ENCODE peak calls at places on chromosome 19, in four cellular contexts. E is BE2C, Y is ovary, U is H9. P is an unnamed sample.

GRCh38 chr19:16594681-16595091 is 22.5 kb upstream of the SLC35E1 start:
- DNase-seq in U (no peak), Y (no peak), E (no peak), P (no peak)

GRCh38 chr19:49421039-49421877 is 2.0 kb downstream of the PTH2 start:
- DNase-seq in U (peak), E (peak), Y (no peak), P (peak)

GRCh38 chr19:47315125-47315821 is 5.6 kb downstream of the C5AR1 start:
- DNase-seq in E (no peak), U (peak), Y (no peak), P (no peak)

GRCh38 chr19:49133621-49134454 is 14.5 kb downstream of the PPFIA3 start:
- DNase-seq in Y (peak), E (no peak), U (peak), P (no peak)

GRCh38 chr19:50759886-50760285 is 10.4 kb upstream of the GPR32 start:
- DNase-seq in E (peak), U (no peak), Y (no peak), P (no peak)

GRCh38 chr19:12778020-12778904 is 2.9 kb upstream of the HOOK2 start:
- DNase-seq in E (peak), Y (peak), U (peak), P (peak)

GRCh38 chr19:32404213-32404938 is 1.2 kb upstream of the DPY19L3 start:
- DNase-seq in Y (peak), U (peak), E (no peak), P (no peak)

GRCh38 chr19:11378319-11379189 is 4.1 kb downstream of the SWSAP1 start:
- DNase-seq in E (peak), U (peak), Y (peak), P (peak)

GRCh38 chr19:28350037-28350436 is 862.9 kb downstream of the UQCRFS1 start:
- DNase-seq in E (no peak), Y (no peak), U (no peak), P (no peak)

GRCh38 chr19:17323973-17324327 is 10.7 kb downstream of the ANO8 start:
- DNase-seq in U (no peak), E (no peak), Y (no peak), P (no peak)

GRCh38 chr19:58581227-58582141 is 8.3 kb upstream of the MZF1 start:
- DNase-seq in Y (peak), U (peak), E (no peak), P (peak)

GRCh38 chr19:16463991-16464575 is 7.7 kb downstream of the EPS15L1 start:
- DNase-seq in Y (no peak), E (no peak), U (no peak), P (no peak)

GRCh38 chr19:47228937-47229673 is 1.9 kb downstream of the BBC3 start:
- DNase-seq in U (no peak), E (peak), Y (no peak), P (no peak)

GRCh38 chr19:16247353-16248182 is 49.9 kb downstream of the AP1M1 start:
- DNase-seq in U (peak), E (peak), Y (peak), P (peak)

GRCh38 chr19:57803265-57803593 is 11.5 kb downstream of the ZNF552 start:
- DNase-seq in E (no peak), Y (no peak), U (no peak), P (no peak)

GRCh38 chr19:39514840-39515550 is at the start of gene SELENOV:
- DNase-seq in E (peak), Y (no peak), U (peak), P (peak)

GRCh38 chr19:11598746-11599145 is 1.5 kb downstream of the ZNF627 start:
- DNase-seq in U (no peak), E (no peak), Y (peak), P (no peak)

GRCh38 chr19:51783373-51783772 is 11.6 kb upstream of the FPR3 start:
- DNase-seq in E (no peak), U (no peak), Y (no peak), P (no peak)

GRCh38 chr19:8148410-8149231 is 771 bp downstream of the FBN3 start:
- DNase-seq in E (no peak), U (peak), Y (no peak), P (peak)

GRCh38 chr19:1182727-1183126 is 8.7 kb upstream of the SBNO2 start:
- DNase-seq in U (no peak), E (no peak), Y (no peak), P (no peak)

GRCh38 chr19:49855676-49856573 is 5.0 kb downstream of the PTOV1 start:
- DNase-seq in Y (peak), U (no peak), E (no peak), P (no peak)

GRCh38 chr19:13094771-13095392 is 7.8 kb downstream of the LYL1 start:
- DNase-seq in U (peak), Y (no peak), E (peak), P (peak)

GRCh38 chr19:22882797-22883196 is 50.7 kb downstream of the ZNF723 start:
- DNase-seq in U (no peak), E (no peak), Y (no peak), P (no peak)

DNA sequence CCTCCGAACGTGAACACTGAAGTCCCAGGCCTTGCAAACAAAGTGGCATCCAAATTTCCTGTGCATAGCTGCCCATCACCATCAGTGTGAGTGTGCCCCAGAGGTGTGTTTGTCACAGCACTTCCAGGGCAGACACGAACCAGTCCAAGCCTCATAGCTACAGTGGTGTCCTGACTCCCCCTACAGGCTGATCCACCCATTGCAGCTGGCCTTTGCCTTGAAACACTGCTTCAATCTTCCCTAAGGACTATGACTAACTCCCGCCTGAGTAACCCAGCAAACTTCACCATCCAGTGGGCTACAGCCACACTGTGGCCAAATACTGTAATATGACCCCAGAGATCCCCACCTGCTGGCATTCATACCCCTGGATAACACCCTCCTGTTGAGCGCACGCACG is 3.9 kb downstream of the ZNF266 start:
- DNase-seq in Y (no peak), E (peak), U (peak), P (peak)
- TF ChIP-seq CTCF in Y (no peak), E (peak), U (peak), P (peak)

DNA sequence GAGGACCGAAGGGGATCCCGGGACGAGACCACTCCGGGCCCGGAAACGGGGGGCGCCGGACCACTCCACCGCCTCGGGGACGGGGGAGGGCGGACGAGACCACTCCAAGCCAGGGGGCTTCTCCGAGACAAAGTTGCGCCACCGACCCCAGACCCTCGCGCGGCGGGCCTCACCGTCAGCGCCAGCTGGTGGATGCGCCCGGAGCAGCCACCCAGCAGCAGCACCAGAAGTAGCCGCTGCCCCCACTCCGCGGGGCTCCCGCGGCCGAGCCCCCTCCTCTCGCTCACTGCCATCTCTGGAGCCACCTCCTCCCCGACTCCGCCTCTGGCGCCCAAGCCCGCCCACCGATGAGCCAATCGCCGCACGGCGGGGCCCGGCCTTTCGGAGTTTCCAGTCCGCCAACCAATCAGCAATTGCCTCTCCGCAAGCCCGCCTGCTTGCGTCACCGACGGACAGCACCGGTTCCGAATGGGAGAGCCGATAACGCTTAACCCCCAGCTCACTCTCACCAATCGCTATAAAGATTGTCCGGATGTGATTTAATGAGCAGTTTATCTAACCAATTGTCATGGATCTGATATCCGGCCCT is at the start of gene GPR108:
- DNase-seq in U (peak), E (peak), Y (peak), P (peak)
- TF ChIP-seq CTCF in U (no peak), E (no peak), Y (peak), P (no peak)

GRCh38 chr19:54882758-54883157 is 8.7 kb downstream of the FCAR start:
- DNase-seq in E (no peak), U (no peak), Y (no peak), P (no peak)
- TF ChIP-seq CTCF in E (no peak), U (peak), Y (no peak), P (no peak)

GRCh38 chr19:44958090-44958489 is 2.9 kb downstream of the CLPTM1 start:
- DNase-seq in E (no peak), U (no peak), Y (no peak), P (no peak)

GRCh38 chr19:44951179-44952159 is 3.7 kb upstream of the CLPTM1 start:
- DNase-seq in Y (peak), E (peak), U (peak), P (peak)

GRCh38 chr19:44954278-44954648 is 917 bp upstream of the CLPTM1 start:
- DNase-seq in Y (no peak), U (no peak), E (no peak), P (no peak)

GRCh38 chr19:44955500-44956439 is 590 bp downstream of the CLPTM1 start:
- DNase-seq in Y (no peak), U (no peak), E (no peak), P (no peak)

DNA sequence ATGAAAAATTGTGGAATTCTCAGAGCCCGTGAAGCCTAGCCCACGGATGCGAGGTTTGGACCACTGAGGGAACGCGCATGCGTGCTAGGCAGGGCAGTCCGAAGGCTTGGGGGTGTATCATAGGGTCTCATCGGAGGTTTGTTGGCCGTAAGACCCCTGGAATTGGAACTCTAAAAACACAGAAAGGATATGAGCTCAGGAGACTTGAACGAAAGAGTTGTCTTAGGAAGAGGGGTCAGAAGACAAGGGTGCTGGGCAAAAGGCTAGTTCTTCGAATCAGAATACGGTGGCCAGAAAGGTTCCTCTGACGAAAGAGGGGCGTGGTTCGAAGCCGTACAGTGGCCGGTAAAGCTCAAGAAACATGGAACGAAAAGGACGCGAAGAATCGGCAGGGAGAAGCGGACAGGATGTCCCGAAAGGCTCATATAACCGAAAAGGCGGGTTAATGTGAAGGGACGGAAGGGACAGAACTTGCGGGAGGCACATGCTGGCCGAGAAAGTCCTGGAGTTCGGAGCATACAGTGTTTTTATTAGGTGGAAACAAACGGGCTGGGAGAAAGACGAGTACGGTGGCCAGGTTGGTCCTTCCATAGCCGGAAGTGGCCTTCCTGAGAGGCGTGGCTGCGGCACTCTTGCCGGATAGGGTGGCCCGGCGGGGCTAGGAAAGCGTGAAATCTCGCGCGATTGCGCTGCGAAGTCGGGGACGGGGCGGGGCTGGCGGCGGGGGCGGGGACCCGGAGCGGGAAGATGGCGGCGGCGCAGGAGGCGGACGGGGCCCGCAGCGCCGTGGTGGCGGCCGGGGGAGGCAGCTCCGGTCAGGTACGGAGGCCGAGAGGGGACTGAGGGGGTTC is at the start of gene CLPTM1:
- DNase-seq in Y (peak), U (peak), E (peak), P (peak)
- TF ChIP-seq CTCF in Y (peak), U (no peak), E (no peak), P (no peak)

DNA sequence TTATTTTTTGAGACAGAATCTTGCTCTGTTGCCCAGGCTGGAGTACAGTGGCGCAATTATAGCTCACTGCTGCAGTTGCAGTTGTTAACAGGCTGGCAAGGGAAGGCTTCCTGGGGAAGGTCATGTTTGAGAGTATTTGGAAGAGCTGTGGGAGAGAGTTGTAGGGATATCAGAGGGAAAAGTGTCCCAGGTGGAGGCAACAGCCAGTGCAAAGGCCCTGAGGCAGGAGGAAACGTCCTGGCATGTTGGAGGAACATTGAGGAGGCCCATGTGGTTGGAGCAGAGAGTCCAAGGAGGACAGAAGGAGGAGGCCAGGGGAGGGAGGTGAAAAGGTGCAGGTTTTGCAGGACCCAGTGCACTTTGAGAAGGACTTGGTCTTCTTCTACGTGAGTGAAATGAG is 2.2 kb upstream of the DUS3L start:
- DNase-seq in U (no peak), E (no peak), Y (no peak), P (no peak)
- TF ChIP-seq CTCF in U (no peak), E (no peak), Y (no peak), P (no peak)

DNA sequence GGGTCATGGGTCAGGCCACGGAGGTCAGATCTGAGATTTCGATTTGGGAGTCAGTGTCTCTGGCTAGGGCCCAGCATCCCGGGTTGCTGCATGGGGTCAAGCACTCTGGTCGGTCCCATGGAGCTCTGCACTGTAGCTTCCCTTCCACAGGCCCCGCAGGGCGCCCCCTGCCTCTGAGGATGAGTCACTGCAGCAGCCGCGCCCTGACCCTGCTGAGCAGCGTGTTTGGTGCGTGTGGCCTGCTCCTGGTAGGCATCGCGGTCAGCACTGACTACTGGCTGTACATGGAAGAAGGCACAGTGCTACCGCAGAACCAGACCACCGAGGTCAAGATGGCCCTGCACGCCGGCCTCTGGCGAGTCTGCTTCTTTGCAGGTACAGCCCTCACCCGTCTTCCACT is 3.6 kb downstream of the CACNG7 start:
- DNase-seq in Y (no peak), U (peak), E (no peak), P (peak)
- TF ChIP-seq CTCF in Y (no peak), U (peak), E (peak), P (peak)

GRCh38 chr19:35143818-35144217 is 763 bp downstream of the FXYD7 start:
- DNase-seq in U (no peak), Y (no peak), E (no peak), P (no peak)

GRCh38 chr19:35141627-35142401 is 1.2 kb upstream of the FXYD7 start:
- DNase-seq in U (no peak), Y (peak), E (no peak), P (no peak)

GRCh38 chr19:35142531-35143230 is 374 bp upstream of the FXYD7 start:
- DNase-seq in E (peak), Y (peak), U (peak), P (peak)

GRCh38 chr19:35144259-35144599 is 1.2 kb downstream of the FXYD7 start:
- DNase-seq in U (no peak), Y (no peak), E (no peak), P (no peak)

DNA sequence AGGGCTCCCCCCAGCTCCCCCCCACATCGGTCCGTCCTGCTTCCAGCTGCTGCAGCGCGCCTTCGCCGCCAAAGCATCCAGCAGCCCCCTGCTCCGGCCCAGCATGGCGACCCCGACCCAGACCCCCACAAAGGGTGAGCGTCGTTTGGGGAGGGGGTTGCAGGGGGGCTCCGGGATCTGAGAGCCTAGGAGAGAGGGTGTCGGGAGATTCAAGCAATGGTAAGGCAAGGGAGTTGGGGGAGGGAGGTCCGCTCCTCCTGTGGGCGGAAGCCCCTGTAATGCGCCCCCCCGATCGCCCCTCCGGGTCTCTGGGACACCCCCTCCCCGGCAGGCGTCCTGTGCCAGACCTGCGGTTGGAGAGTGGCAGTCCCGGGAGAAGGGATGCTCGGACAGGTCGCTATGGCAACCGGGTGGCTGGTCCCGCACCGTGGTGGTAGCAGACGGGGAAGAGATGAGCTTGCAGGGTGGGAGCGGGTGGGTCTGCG is at the start of gene FXYD7:
- DNase-seq in Y (peak), U (peak), E (peak), P (peak)
- TF ChIP-seq CTCF in Y (no peak), U (peak), E (no peak), P (no peak)

GRCh38 chr19:6865849-6866248 is 21.5 kb upstream of the ADGRE1 start:
- DNase-seq in E (no peak), Y (no peak), U (no peak), P (no peak)

GRCh38 chr19:6862673-6863078 is 24.7 kb upstream of the ADGRE1 start:
- DNase-seq in E (peak), Y (peak), U (peak), P (peak)

GRCh38 chr19:6866646-6867255 is 20.6 kb upstream of the ADGRE1 start:
- DNase-seq in E (no peak), Y (no peak), U (no peak), P (no peak)

GRCh38 chr19:6856749-6857372 is 30.5 kb upstream of the ADGRE1 start:
- DNase-seq in E (no peak), Y (no peak), U (no peak), P (no peak)

DNA sequence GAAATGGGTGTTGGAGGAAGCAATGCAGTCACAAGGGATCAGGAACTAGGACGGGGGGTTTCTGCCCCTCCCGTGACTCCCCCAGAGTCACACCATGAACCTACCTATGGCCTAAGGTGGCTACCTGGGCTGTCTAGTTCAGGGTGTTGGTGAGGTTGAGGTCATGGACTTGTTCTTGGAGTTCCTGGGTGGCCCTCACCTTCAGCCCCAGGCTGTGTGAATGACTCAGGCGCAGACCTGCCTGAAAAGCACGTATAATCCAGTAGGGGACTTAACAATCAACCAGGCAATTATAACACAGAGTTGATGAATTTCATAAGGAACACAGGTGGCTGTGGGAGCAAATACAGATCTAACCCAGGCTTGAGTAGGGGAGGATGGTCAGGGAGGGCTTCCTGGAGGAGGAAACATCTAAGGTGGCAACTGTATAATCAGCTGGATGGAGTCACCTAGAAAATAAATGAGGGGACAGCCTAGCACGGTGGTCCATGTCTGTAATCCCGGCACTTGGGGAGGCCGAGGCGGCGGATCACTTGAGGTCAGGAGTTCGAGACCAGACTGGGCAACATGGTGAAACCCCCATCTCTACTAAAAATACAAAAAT is 25.6 kb upstream of the ADGRE1 start:
- DNase-seq in U (no peak), Y (no peak), E (no peak), P (no peak)
- TF ChIP-seq CTCF in U (no peak), Y (no peak), E (no peak), P (no peak)

DNA sequence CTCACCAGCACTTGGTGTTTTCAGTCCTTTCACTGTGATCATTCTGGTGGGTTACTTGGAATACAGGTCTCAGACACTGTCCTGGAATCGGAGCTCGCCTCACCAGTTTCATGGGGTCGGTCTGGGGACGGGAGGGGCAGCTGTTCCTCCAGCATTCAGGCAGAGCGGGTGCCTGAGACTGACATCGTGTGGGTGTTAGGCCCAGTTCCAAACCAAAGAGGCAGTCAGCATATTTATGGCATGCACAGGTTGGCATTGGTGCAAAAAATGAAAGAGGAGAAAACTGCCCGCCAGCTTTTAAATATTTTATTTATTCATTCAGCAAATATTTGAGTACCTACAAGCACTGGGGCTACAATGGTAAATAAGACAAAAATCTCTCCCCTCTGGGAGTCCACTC is 20.1 kb downstream of the PLEKHF1 start:
- DNase-seq in E (no peak), U (no peak), Y (no peak), P (no peak)
- TF ChIP-seq CTCF in E (no peak), U (no peak), Y (no peak), P (no peak)

P was measured in nephron progenitor cell.